ENCODE peak calls at places on chromosome 4, in nine cellular contexts. One of them, this sample, is unnamed.

GRCh38 chr4:136311774-136312173 is 1220.5 kb downstream of the PCDH18 start:
- DNase-seq in spleen: no peak
- DNase-seq in mucosa of descending colon: no peak
- DNase-seq in fibroblast of pulmonary artery: no peak
- DNase-seq in Calu3: no peak
- DNase-seq in cardiac muscle cell: no peak
- DNase-seq in cardiac fibroblast: no peak
- DNase-seq in mammary epithelial cell: no peak
- DNase-seq in GM20000: no peak
- DNase-seq in this sample: no peak

GRCh38 chr4:52606766-52607165 is 52.3 kb downstream of the USP46 start:
- DNase-seq in spleen: no peak
- DNase-seq in mucosa of descending colon: no peak
- DNase-seq in fibroblast of pulmonary artery: no peak
- DNase-seq in Calu3: no peak
- DNase-seq in cardiac muscle cell: no peak
- DNase-seq in cardiac fibroblast: no peak
- DNase-seq in mammary epithelial cell: no peak
- DNase-seq in GM20000: no peak
- DNase-seq in this sample: no peak

GRCh38 chr4:2934077-2934812 is 29.0 kb downstream of the NOP14 start:
- DNase-seq in spleen: peak; percentile 92
- DNase-seq in mucosa of descending colon: peak; percentile 78
- DNase-seq in fibroblast of pulmonary artery: peak; percentile 57
- DNase-seq in Calu3: no peak
- DNase-seq in cardiac muscle cell: peak; percentile 75
- DNase-seq in cardiac fibroblast: peak; percentile 52
- DNase-seq in mammary epithelial cell: peak; percentile 48
- DNase-seq in GM20000: peak; percentile 82
- DNase-seq in this sample: peak; percentile 48

GRCh38 chr4:96134806-96135205 is 294.9 kb downstream of the PDHA2 start:
- DNase-seq in spleen: no peak
- DNase-seq in mucosa of descending colon: no peak
- DNase-seq in fibroblast of pulmonary artery: no peak
- DNase-seq in Calu3: no peak
- DNase-seq in cardiac muscle cell: no peak
- DNase-seq in cardiac fibroblast: no peak
- DNase-seq in mammary epithelial cell: no peak
- DNase-seq in GM20000: no peak
- DNase-seq in this sample: no peak

GRCh38 chr4:122909683-122910082 is 12.7 kb downstream of the NUDT6 start:
- DNase-seq in spleen: no peak
- DNase-seq in mucosa of descending colon: no peak
- DNase-seq in fibroblast of pulmonary artery: no peak
- DNase-seq in Calu3: no peak
- DNase-seq in cardiac muscle cell: no peak
- DNase-seq in cardiac fibroblast: no peak
- DNase-seq in mammary epithelial cell: no peak
- DNase-seq in GM20000: no peak
- DNase-seq in this sample: no peak

GRCh38 chr4:145533011-145533410 is 51.4 kb downstream of the SMAD1 start:
- DNase-seq in spleen: no peak
- DNase-seq in mucosa of descending colon: no peak
- DNase-seq in fibroblast of pulmonary artery: no peak
- DNase-seq in Calu3: no peak
- DNase-seq in cardiac muscle cell: no peak
- DNase-seq in cardiac fibroblast: no peak
- DNase-seq in mammary epithelial cell: peak; percentile 58
- DNase-seq in GM20000: no peak
- DNase-seq in this sample: peak; percentile 42

GRCh38 chr4:137621056-137621455 is 88.8 kb upstream of the PCDH18 start:
- DNase-seq in spleen: no peak
- DNase-seq in mucosa of descending colon: no peak
- DNase-seq in fibroblast of pulmonary artery: no peak
- DNase-seq in Calu3: no peak
- DNase-seq in cardiac muscle cell: no peak
- DNase-seq in cardiac fibroblast: no peak
- DNase-seq in mammary epithelial cell: no peak
- DNase-seq in GM20000: no peak
- DNase-seq in this sample: peak; percentile 27

GRCh38 chr4:8427262-8427661 is 13.3 kb downstream of the ACOX3 start:
- DNase-seq in spleen: no peak
- DNase-seq in mucosa of descending colon: no peak
- DNase-seq in fibroblast of pulmonary artery: no peak
- DNase-seq in Calu3: no peak
- DNase-seq in cardiac muscle cell: no peak
- DNase-seq in cardiac fibroblast: no peak
- DNase-seq in mammary epithelial cell: no peak
- DNase-seq in GM20000: no peak
- DNase-seq in this sample: no peak

GRCh38 chr4:164716901-164717300 is 37.0 kb upstream of the SMIM31 start:
- DNase-seq in spleen: no peak
- DNase-seq in mucosa of descending colon: no peak
- DNase-seq in fibroblast of pulmonary artery: no peak
- DNase-seq in Calu3: no peak
- DNase-seq in cardiac muscle cell: no peak
- DNase-seq in cardiac fibroblast: no peak
- DNase-seq in mammary epithelial cell: no peak
- DNase-seq in GM20000: no peak
- DNase-seq in this sample: no peak

GRCh38 chr4:44668521-44668920 is 9.7 kb upstream of the GUF1 start:
- DNase-seq in spleen: no peak
- DNase-seq in mucosa of descending colon: no peak
- DNase-seq in fibroblast of pulmonary artery: peak; percentile 14
- DNase-seq in Calu3: no peak
- DNase-seq in cardiac muscle cell: no peak
- DNase-seq in cardiac fibroblast: no peak
- DNase-seq in mammary epithelial cell: no peak
- DNase-seq in GM20000: no peak
- DNase-seq in this sample: no peak

GRCh38 chr4:16070203-16070602 is 13.6 kb downstream of the PROM1 start:
- DNase-seq in spleen: no peak
- DNase-seq in mucosa of descending colon: no peak
- DNase-seq in fibroblast of pulmonary artery: no peak
- DNase-seq in Calu3: no peak
- DNase-seq in cardiac muscle cell: no peak
- DNase-seq in cardiac fibroblast: no peak
- DNase-seq in mammary epithelial cell: no peak
- DNase-seq in GM20000: no peak
- DNase-seq in this sample: no peak

GRCh38 chr4:163810757-163811156 is 316.3 kb downstream of the TMA16 start:
- DNase-seq in spleen: no peak
- DNase-seq in mucosa of descending colon: no peak
- DNase-seq in fibroblast of pulmonary artery: no peak
- DNase-seq in Calu3: no peak
- DNase-seq in cardiac muscle cell: no peak
- DNase-seq in cardiac fibroblast: no peak
- DNase-seq in mammary epithelial cell: no peak
- DNase-seq in GM20000: no peak
- DNase-seq in this sample: no peak

GRCh38 chr4:168509786-168510185 is 12.9 kb downstream of the PALLD start:
- DNase-seq in spleen: no peak
- DNase-seq in mucosa of descending colon: no peak
- DNase-seq in fibroblast of pulmonary artery: peak; percentile 63
- DNase-seq in Calu3: no peak
- DNase-seq in cardiac muscle cell: peak; percentile 85
- DNase-seq in cardiac fibroblast: peak; percentile 64
- DNase-seq in mammary epithelial cell: peak; percentile 41
- DNase-seq in GM20000: no peak
- DNase-seq in this sample: peak; percentile 80

GRCh38 chr4:126106658-126107057 is 791.9 kb downstream of the FAT4 start:
- DNase-seq in spleen: no peak
- DNase-seq in mucosa of descending colon: no peak
- DNase-seq in fibroblast of pulmonary artery: peak; percentile 0
- DNase-seq in Calu3: no peak
- DNase-seq in cardiac muscle cell: no peak
- DNase-seq in cardiac fibroblast: no peak
- DNase-seq in mammary epithelial cell: peak; percentile 2
- DNase-seq in GM20000: no peak
- DNase-seq in this sample: no peak

GRCh38 chr4:162409048-162409447 is 245.2 kb upstream of the FSTL5 start:
- DNase-seq in spleen: no peak
- DNase-seq in mucosa of descending colon: peak; percentile 27
- DNase-seq in fibroblast of pulmonary artery: no peak
- DNase-seq in Calu3: no peak
- DNase-seq in cardiac muscle cell: no peak
- DNase-seq in cardiac fibroblast: no peak
- DNase-seq in mammary epithelial cell: no peak
- DNase-seq in GM20000: no peak
- DNase-seq in this sample: no peak

GRCh38 chr4:7379161-7379560 is 55.6 kb downstream of the PSAPL1 start:
- DNase-seq in spleen: peak; percentile 34
- DNase-seq in mucosa of descending colon: no peak
- DNase-seq in fibroblast of pulmonary artery: no peak
- DNase-seq in Calu3: no peak
- DNase-seq in cardiac muscle cell: no peak
- DNase-seq in cardiac fibroblast: no peak
- DNase-seq in mammary epithelial cell: no peak
- DNase-seq in GM20000: no peak
- DNase-seq in this sample: no peak

GRCh38 chr4:129355529-129355928 is 259.6 kb downstream of the C4orf33 start:
- DNase-seq in spleen: no peak
- DNase-seq in mucosa of descending colon: no peak
- DNase-seq in fibroblast of pulmonary artery: peak; percentile 20
- DNase-seq in Calu3: no peak
- DNase-seq in cardiac muscle cell: peak; percentile 74
- DNase-seq in cardiac fibroblast: peak; percentile 39
- DNase-seq in mammary epithelial cell: no peak
- DNase-seq in GM20000: no peak
- DNase-seq in this sample: peak; percentile 37

GRCh38 chr4:38621004-38621684 is 42.9 kb upstream of the KLF3 start:
- DNase-seq in spleen: no peak
- DNase-seq in mucosa of descending colon: peak; percentile 63
- DNase-seq in fibroblast of pulmonary artery: peak; percentile 83
- DNase-seq in Calu3: peak; percentile 62
- DNase-seq in cardiac muscle cell: peak; percentile 91
- DNase-seq in cardiac fibroblast: peak; percentile 89
- DNase-seq in mammary epithelial cell: peak; percentile 95
- DNase-seq in GM20000: no peak
- DNase-seq in this sample: peak; percentile 63

GRCh38 chr4:35800669-35801068 is 443.6 kb downstream of the ARAP2 start:
- DNase-seq in spleen: peak; percentile 69
- DNase-seq in mucosa of descending colon: no peak
- DNase-seq in fibroblast of pulmonary artery: no peak
- DNase-seq in Calu3: no peak
- DNase-seq in cardiac muscle cell: no peak
- DNase-seq in cardiac fibroblast: no peak
- DNase-seq in mammary epithelial cell: no peak
- DNase-seq in GM20000: no peak
- DNase-seq in this sample: no peak

GRCh38 chr4:53832549-53832948 is 231.9 kb downstream of the CHIC2 start:
- DNase-seq in spleen: no peak
- DNase-seq in mucosa of descending colon: no peak
- DNase-seq in fibroblast of pulmonary artery: no peak
- DNase-seq in Calu3: no peak
- DNase-seq in cardiac muscle cell: no peak
- DNase-seq in cardiac fibroblast: no peak
- DNase-seq in mammary epithelial cell: no peak
- DNase-seq in GM20000: no peak
- DNase-seq in this sample: no peak

GRCh38 chr4:183376381-183376780 is 54.2 kb upstream of the CLDN24 start:
- DNase-seq in spleen: no peak
- DNase-seq in mucosa of descending colon: no peak
- DNase-seq in fibroblast of pulmonary artery: no peak
- DNase-seq in Calu3: no peak
- DNase-seq in cardiac muscle cell: no peak
- DNase-seq in cardiac fibroblast: no peak
- DNase-seq in mammary epithelial cell: no peak
- DNase-seq in GM20000: no peak
- DNase-seq in this sample: no peak
- TF ChIP-seq CTCF in spleen: no peak
- TF ChIP-seq CTCF in mucosa of descending colon: no peak
- TF ChIP-seq CTCF in fibroblast of pulmonary artery: no peak
- TF ChIP-seq CTCF in Calu3: no peak
- TF ChIP-seq CTCF in cardiac muscle cell: no peak
- TF ChIP-seq CTCF in cardiac fibroblast: no peak
- TF ChIP-seq CTCF in mammary epithelial cell: no peak
- TF ChIP-seq CTCF in GM20000: no peak
- TF ChIP-seq CTCF in this sample: no peak

DNA sequence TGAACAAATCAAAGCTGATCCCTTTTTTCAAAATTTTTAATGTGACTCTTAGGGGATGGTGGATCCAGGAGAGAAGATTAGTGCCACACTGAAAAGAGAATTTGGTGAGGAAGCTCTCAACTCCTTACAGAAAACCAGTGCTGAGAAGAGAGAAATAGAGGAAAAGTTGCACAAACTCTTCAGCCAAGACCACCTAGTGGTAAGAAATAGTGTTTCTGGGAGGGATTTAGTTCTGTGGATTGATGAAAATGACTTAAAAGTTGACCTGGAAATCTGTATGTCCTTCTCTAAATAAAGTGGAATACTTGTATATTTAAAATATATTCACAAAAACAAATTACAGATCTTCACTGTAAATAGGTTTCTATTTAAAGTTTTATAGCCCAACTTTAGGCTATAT is 29.2 kb downstream of the NUDT9 start:
- DNase-seq in spleen: no peak
- DNase-seq in mucosa of descending colon: no peak
- DNase-seq in fibroblast of pulmonary artery: no peak
- DNase-seq in Calu3: no peak
- DNase-seq in cardiac muscle cell: no peak
- DNase-seq in cardiac fibroblast: no peak
- DNase-seq in mammary epithelial cell: no peak
- DNase-seq in GM20000: no peak
- DNase-seq in this sample: no peak
- TF ChIP-seq CTCF in spleen: no peak
- TF ChIP-seq CTCF in mucosa of descending colon: no peak
- TF ChIP-seq CTCF in fibroblast of pulmonary artery: peak; percentile 7
- TF ChIP-seq CTCF in Calu3: no peak
- TF ChIP-seq CTCF in cardiac muscle cell: no peak
- TF ChIP-seq CTCF in cardiac fibroblast: no peak
- TF ChIP-seq CTCF in mammary epithelial cell: no peak
- TF ChIP-seq CTCF in GM20000: no peak
- TF ChIP-seq CTCF in this sample: no peak

GRCh38 chr4:26323807-26324206 is 3.0 kb downstream of the RBPJ start:
- DNase-seq in spleen: no peak
- DNase-seq in mucosa of descending colon: no peak
- DNase-seq in fibroblast of pulmonary artery: peak; percentile 74
- DNase-seq in Calu3: no peak
- DNase-seq in cardiac muscle cell: peak; percentile 67
- DNase-seq in cardiac fibroblast: peak; percentile 78
- DNase-seq in mammary epithelial cell: no peak
- DNase-seq in GM20000: no peak
- DNase-seq in this sample: peak; percentile 81
- TF ChIP-seq CTCF in spleen: no peak
- TF ChIP-seq CTCF in mucosa of descending colon: no peak
- TF ChIP-seq CTCF in fibroblast of pulmonary artery: peak; percentile 29
- TF ChIP-seq CTCF in Calu3: no peak
- TF ChIP-seq CTCF in cardiac muscle cell: peak; percentile 25
- TF ChIP-seq CTCF in cardiac fibroblast: peak; percentile 17
- TF ChIP-seq CTCF in mammary epithelial cell: no peak
- TF ChIP-seq CTCF in GM20000: no peak
- TF ChIP-seq CTCF in this sample: no peak

DNA sequence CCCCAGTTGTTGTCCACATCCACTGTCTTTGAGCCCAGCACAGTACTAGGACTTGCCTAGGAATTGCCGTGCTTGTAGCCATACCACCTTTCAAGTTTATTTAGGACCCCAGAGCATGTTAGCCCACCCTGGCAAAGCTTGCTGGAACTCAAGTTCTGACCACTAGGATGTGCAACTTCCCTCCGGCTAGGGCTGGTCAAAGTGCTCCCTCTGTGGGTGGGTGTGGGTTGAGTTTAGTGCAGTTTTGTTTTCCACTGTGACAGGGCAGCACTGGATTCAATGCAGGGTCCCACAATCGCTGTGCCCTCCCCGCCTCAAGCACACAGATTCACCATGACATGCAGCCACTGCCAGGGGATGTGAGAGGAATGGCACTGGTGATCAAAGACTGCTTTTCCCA is 96.0 kb downstream of the RASGEF1B start:
- DNase-seq in spleen: no peak
- DNase-seq in mucosa of descending colon: no peak
- DNase-seq in fibroblast of pulmonary artery: no peak
- DNase-seq in Calu3: no peak
- DNase-seq in cardiac muscle cell: no peak
- DNase-seq in cardiac fibroblast: no peak
- DNase-seq in mammary epithelial cell: no peak
- DNase-seq in GM20000: no peak
- DNase-seq in this sample: no peak
- TF ChIP-seq CTCF in spleen: no peak
- TF ChIP-seq CTCF in mucosa of descending colon: no peak
- TF ChIP-seq CTCF in fibroblast of pulmonary artery: no peak
- TF ChIP-seq CTCF in Calu3: no peak
- TF ChIP-seq CTCF in cardiac muscle cell: no peak
- TF ChIP-seq CTCF in cardiac fibroblast: no peak
- TF ChIP-seq CTCF in mammary epithelial cell: peak; percentile 9
- TF ChIP-seq CTCF in GM20000: no peak
- TF ChIP-seq CTCF in this sample: no peak

This sample was measured in fibroblast of lung.